ENCODE peak calls at places on chromosome 6, in six cellular contexts. One of them, this sample, is unnamed.

GRCh38 chr6:37507690-37508421 is 8.2 kb upstream of the CCDC167 start:
- DNase-seq in tibial nerve: no peak
- DNase-seq in ovary: no peak
- DNase-seq in GM20000: no peak
- DNase-seq in brain microvascular endothelial cell: no peak
- DNase-seq in neural progenitor cell: no peak
- DNase-seq in this sample: no peak

GRCh38 chr6:21922086-21922485 is 328.5 kb downstream of the SOX4 start:
- DNase-seq in brain microvascular endothelial cell: no peak
- DNase-seq in ovary: no peak
- DNase-seq in neural progenitor cell: peak; percentile 53
- DNase-seq in tibial nerve: no peak
- DNase-seq in GM20000: no peak
- DNase-seq in this sample: no peak

GRCh38 chr6:4608361-4609115 is 167.7 kb upstream of the CDYL start:
- DNase-seq in tibial nerve: no peak
- DNase-seq in neural progenitor cell: no peak
- DNase-seq in ovary: no peak
- DNase-seq in GM20000: no peak
- DNase-seq in brain microvascular endothelial cell: no peak
- DNase-seq in this sample: no peak

GRCh38 chr6:34546551-34547321 is 9.4 kb downstream of the SPDEF start:
- DNase-seq in tibial nerve: no peak
- DNase-seq in brain microvascular endothelial cell: no peak
- DNase-seq in ovary: peak; percentile 42
- DNase-seq in GM20000: no peak
- DNase-seq in neural progenitor cell: no peak
- DNase-seq in this sample: peak; percentile 40

GRCh38 chr6:117449549-117450439 is 24.1 kb upstream of the ROS1 start:
- DNase-seq in GM20000: peak; percentile 30
- DNase-seq in brain microvascular endothelial cell: peak; percentile 76
- DNase-seq in tibial nerve: peak; percentile 24
- DNase-seq in neural progenitor cell: peak; percentile 77
- DNase-seq in ovary: peak; percentile 35
- DNase-seq in this sample: no peak

GRCh38 chr6:74705451-74705850 is 500.4 kb downstream of the COL12A1 start:
- DNase-seq in ovary: no peak
- DNase-seq in brain microvascular endothelial cell: no peak
- DNase-seq in neural progenitor cell: no peak
- DNase-seq in GM20000: no peak
- DNase-seq in tibial nerve: no peak
- DNase-seq in this sample: no peak

GRCh38 chr6:136945072-136945471 is 23.0 kb downstream of the SLC35D3 start:
- DNase-seq in ovary: no peak
- DNase-seq in neural progenitor cell: no peak
- DNase-seq in brain microvascular endothelial cell: no peak
- DNase-seq in tibial nerve: no peak
- DNase-seq in GM20000: no peak
- DNase-seq in this sample: no peak

GRCh38 chr6:47446974-47447373 is 30.6 kb upstream of the CD2AP start:
- DNase-seq in GM20000: no peak
- DNase-seq in ovary: no peak
- DNase-seq in tibial nerve: no peak
- DNase-seq in neural progenitor cell: no peak
- DNase-seq in brain microvascular endothelial cell: no peak
- DNase-seq in this sample: no peak

GRCh38 chr6:1771324-1771723 is 161.6 kb downstream of the FOXC1 start:
- DNase-seq in neural progenitor cell: no peak
- DNase-seq in GM20000: no peak
- DNase-seq in ovary: no peak
- DNase-seq in tibial nerve: no peak
- DNase-seq in brain microvascular endothelial cell: peak; percentile 37
- DNase-seq in this sample: no peak

GRCh38 chr6:111256646-111257045 is 169.3 kb downstream of the SLC16A10 start:
- DNase-seq in GM20000: no peak
- DNase-seq in neural progenitor cell: no peak
- DNase-seq in ovary: no peak
- DNase-seq in brain microvascular endothelial cell: no peak
- DNase-seq in tibial nerve: no peak
- DNase-seq in this sample: no peak

GRCh38 chr6:61711849-61712248 is 574.2 kb downstream of the KHDRBS2 start:
- DNase-seq in ovary: no peak
- DNase-seq in brain microvascular endothelial cell: no peak
- DNase-seq in tibial nerve: no peak
- DNase-seq in neural progenitor cell: peak; percentile 53
- DNase-seq in GM20000: no peak
- DNase-seq in this sample: no peak

GRCh38 chr6:105209950-105210706 is 30.3 kb upstream of the POPDC3 start:
- DNase-seq in brain microvascular endothelial cell: peak; percentile 36
- DNase-seq in neural progenitor cell: no peak
- DNase-seq in tibial nerve: no peak
- DNase-seq in GM20000: no peak
- DNase-seq in ovary: no peak
- DNase-seq in this sample: no peak

GRCh38 chr6:148273962-148274752 is 68.5 kb upstream of the SASH1 start:
- DNase-seq in brain microvascular endothelial cell: no peak
- DNase-seq in tibial nerve: no peak
- DNase-seq in ovary: no peak
- DNase-seq in GM20000: no peak
- DNase-seq in neural progenitor cell: no peak
- DNase-seq in this sample: no peak
- TF ChIP-seq CTCF in brain microvascular endothelial cell: peak; percentile 32
- TF ChIP-seq CTCF in tibial nerve: no peak
- TF ChIP-seq CTCF in ovary: no peak
- TF ChIP-seq CTCF in GM20000: no peak
- TF ChIP-seq CTCF in neural progenitor cell: no peak
- TF ChIP-seq CTCF in this sample: no peak

GRCh38 chr6:32843321-32843978 is 397 bp downstream of the PSMB8 start:
- DNase-seq in ovary: no peak
- DNase-seq in neural progenitor cell: no peak
- DNase-seq in GM20000: no peak
- DNase-seq in tibial nerve: no peak
- DNase-seq in brain microvascular endothelial cell: no peak
- DNase-seq in this sample: no peak

GRCh38 chr6:32844839-32845372 is 1.1 kb upstream of the PSMB8 start:
- DNase-seq in GM20000: no peak
- DNase-seq in brain microvascular endothelial cell: no peak
- DNase-seq in neural progenitor cell: no peak
- DNase-seq in ovary: no peak
- DNase-seq in tibial nerve: no peak
- DNase-seq in this sample: no peak

GRCh38 chr6:32845381-32845884 is 1.6 kb upstream of the PSMB8 start:
- DNase-seq in neural progenitor cell: no peak
- DNase-seq in GM20000: peak; percentile 41
- DNase-seq in ovary: no peak
- DNase-seq in tibial nerve: no peak
- DNase-seq in brain microvascular endothelial cell: no peak
- DNase-seq in this sample: peak; percentile 38

GRCh38 chr6:32842690-32843089 is 1.2 kb downstream of the PSMB8 start:
- DNase-seq in tibial nerve: no peak
- DNase-seq in ovary: no peak
- DNase-seq in brain microvascular endothelial cell: no peak
- DNase-seq in neural progenitor cell: no peak
- DNase-seq in GM20000: no peak
- DNase-seq in this sample: no peak

GRCh38 chr6:32843979-32844838 is at the start of gene PSMB8:
- DNase-seq in tibial nerve: peak; percentile 96
- DNase-seq in ovary: peak; percentile 95
- DNase-seq in GM20000: peak; percentile 89
- DNase-seq in neural progenitor cell: peak; percentile 96
- DNase-seq in brain microvascular endothelial cell: peak; percentile 93
- DNase-seq in this sample: peak; percentile 98
- TF ChIP-seq CTCF in tibial nerve: peak; percentile 40
- TF ChIP-seq CTCF in ovary: peak; percentile 39
- TF ChIP-seq CTCF in GM20000: no peak
- TF ChIP-seq CTCF in neural progenitor cell: no peak
- TF ChIP-seq CTCF in brain microvascular endothelial cell: peak; percentile 43
- TF ChIP-seq CTCF in this sample: peak; percentile 10

DNA sequence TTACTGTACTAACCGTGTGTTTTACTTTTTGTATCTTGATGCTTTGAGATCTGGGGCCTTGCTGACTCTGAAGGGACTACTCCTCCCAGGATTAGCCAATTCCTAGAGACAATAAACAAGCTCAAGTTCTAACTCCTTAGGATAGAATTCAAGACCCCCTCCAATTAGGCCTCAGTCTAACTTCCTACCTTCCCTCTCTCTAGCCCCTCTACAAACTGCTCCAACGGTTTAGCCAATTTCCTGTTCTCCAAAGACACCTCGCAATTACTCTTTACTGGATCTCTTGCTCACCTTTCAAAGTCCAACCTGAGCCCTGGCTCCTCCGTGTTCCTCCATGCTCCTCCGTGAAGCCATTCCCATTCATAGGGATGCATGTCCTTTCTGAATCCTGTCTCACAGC is 158.6 kb upstream of the JARID2 start:
- DNase-seq in GM20000: no peak
- DNase-seq in ovary: no peak
- DNase-seq in brain microvascular endothelial cell: no peak
- DNase-seq in tibial nerve: no peak
- DNase-seq in neural progenitor cell: no peak
- DNase-seq in this sample: no peak
- TF ChIP-seq CTCF in GM20000: no peak
- TF ChIP-seq CTCF in ovary: no peak
- TF ChIP-seq CTCF in brain microvascular endothelial cell: no peak
- TF ChIP-seq CTCF in tibial nerve: no peak
- TF ChIP-seq CTCF in neural progenitor cell: no peak
- TF ChIP-seq CTCF in this sample: no peak

GRCh38 chr6:82712826-82713225 is 349.2 kb downstream of the TPBG start:
- DNase-seq in tibial nerve: no peak
- DNase-seq in neural progenitor cell: no peak
- DNase-seq in brain microvascular endothelial cell: no peak
- DNase-seq in GM20000: peak; percentile 32
- DNase-seq in ovary: no peak
- DNase-seq in this sample: no peak
- TF ChIP-seq CTCF in tibial nerve: no peak
- TF ChIP-seq CTCF in neural progenitor cell: peak; percentile 33
- TF ChIP-seq CTCF in brain microvascular endothelial cell: peak; percentile 13
- TF ChIP-seq CTCF in GM20000: peak; percentile 27
- TF ChIP-seq CTCF in ovary: no peak
- TF ChIP-seq CTCF in this sample: no peak

DNA sequence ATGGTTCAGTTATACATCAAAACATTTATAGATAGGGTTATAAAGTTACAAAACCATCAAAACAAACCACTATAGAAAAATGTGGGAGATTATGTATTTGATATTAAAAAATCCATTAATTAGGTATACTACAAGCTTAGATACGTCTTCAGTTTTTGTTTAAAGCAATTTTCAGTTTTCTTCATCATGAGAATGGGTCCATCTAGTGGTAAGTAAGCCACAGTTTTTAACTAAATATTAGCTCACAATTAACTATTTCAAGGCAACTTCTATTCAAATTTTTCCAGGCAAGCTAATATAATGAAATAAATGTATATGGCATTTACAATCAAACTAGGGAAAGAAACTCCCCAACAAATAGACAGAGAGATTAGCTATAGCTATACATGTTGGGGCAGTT is 44.4 kb downstream of the RNGTT start:
- DNase-seq in ovary: no peak
- DNase-seq in neural progenitor cell: no peak
- DNase-seq in brain microvascular endothelial cell: no peak
- DNase-seq in tibial nerve: no peak
- DNase-seq in GM20000: no peak
- DNase-seq in this sample: no peak
- TF ChIP-seq CTCF in ovary: no peak
- TF ChIP-seq CTCF in neural progenitor cell: peak; percentile 29
- TF ChIP-seq CTCF in brain microvascular endothelial cell: peak; percentile 3
- TF ChIP-seq CTCF in tibial nerve: no peak
- TF ChIP-seq CTCF in GM20000: no peak
- TF ChIP-seq CTCF in this sample: peak; percentile 46

GRCh38 chr6:18596529-18596835 is 209.3 kb downstream of the RNF144B start:
- DNase-seq in tibial nerve: no peak
- DNase-seq in neural progenitor cell: no peak
- DNase-seq in GM20000: no peak
- DNase-seq in ovary: no peak
- DNase-seq in brain microvascular endothelial cell: no peak
- DNase-seq in this sample: no peak
- TF ChIP-seq CTCF in tibial nerve: no peak
- TF ChIP-seq CTCF in neural progenitor cell: no peak
- TF ChIP-seq CTCF in GM20000: no peak
- TF ChIP-seq CTCF in ovary: no peak
- TF ChIP-seq CTCF in brain microvascular endothelial cell: no peak
- TF ChIP-seq CTCF in this sample: no peak

This sample was measured in right lobe of liver.